ENCODE peak calls at places on chromosome 10, in eight cellular contexts. O is CD8-positive, alpha-beta T cell; P is MG63; S is stomach; F is tibial artery; N is endothelial cell of umbilical vein; M is psoas muscle; J is aorta. A is an unnamed sample. For H3K27me3, the result is how much of the 10 kb centered on the place peaks cover.

GRCh38 chr10:27628631-27629030 is 117.0 kb downstream of the MKX start:
- DNase-seq in O (no peak), P (no peak), S (no peak), F (no peak), N (no peak), M (no peak), J (no peak), A (no peak)

GRCh38 chr10:114402871-114403544 is 1.3 kb downstream of the AFAP1L2 start:
- DNase-seq in O (no peak), P (no peak), S (no peak), F (no peak), N (no peak), M (no peak), J (no peak), A (no peak)

GRCh38 chr10:91590904-91591791 is 41.7 kb downstream of the PPP1R3C start:
- DNase-seq in O (no peak), P (peak), S (peak), F (no peak), N (peak), M (peak), J (no peak), A (peak)

GRCh38 chr10:26790596-26790995 is 70.2 kb downstream of the ABI1 start:
- DNase-seq in O (no peak), P (peak), S (no peak), F (no peak), N (no peak), M (no peak), J (no peak), A (no peak)

GRCh38 chr10:74177140-74177677 is 26.2 kb downstream of the ADK start:
- DNase-seq in O (peak), P (peak), S (no peak), F (no peak), N (no peak), M (peak), J (peak), A (no peak)

GRCh38 chr10:132545659-132546367 is 8.2 kb downstream of the INPP5A start:
- DNase-seq in O (no peak), P (no peak), S (no peak), F (peak), N (no peak), M (peak), J (peak), A (no peak)

GRCh38 chr10:13788320-13788600 is 201.5 kb downstream of the PRPF18 start:
- DNase-seq in O (no peak), P (no peak), S (no peak), F (no peak), N (no peak), M (no peak), J (no peak), A (no peak)

GRCh38 chr10:23516530-23516929 is 77.7 kb downstream of the OTUD1 start:
- DNase-seq in O (no peak), P (no peak), S (no peak), F (no peak), N (no peak), M (no peak), J (no peak), A (no peak)

GRCh38 chr10:43076876-43077420 is at the start of gene RET:
- DNase-seq in O (no peak), P (peak), S (peak), F (no peak), N (no peak), M (peak), J (no peak), A (no peak)

GRCh38 chr10:64344211-64344610 is 823.0 kb downstream of the REEP3 start:
- DNase-seq in O (no peak), P (no peak), S (no peak), F (no peak), N (no peak), M (no peak), J (no peak), A (no peak)

GRCh38 chr10:29377333-29377961 is 88.6 kb downstream of the LYZL1 start:
- DNase-seq in O (no peak), P (no peak), S (no peak), F (no peak), N (peak), M (no peak), J (no peak), A (no peak)

GRCh38 chr10:128563904-128564303 is 437.7 kb upstream of the MKI67 start:
- DNase-seq in O (no peak), P (no peak), S (no peak), F (no peak), N (no peak), M (no peak), J (no peak), A (no peak)

GRCh38 chr10:103192089-103192450 is 1.0 kb downstream of the NT5C2 start:
- DNase-seq in O (no peak), P (no peak), S (no peak), F (no peak), N (no peak), M (no peak), J (no peak), A (no peak)

GRCh38 chr10:129853236-129853946 is 110.7 kb downstream of the EBF3 start:
- DNase-seq in O (no peak), P (no peak), S (no peak), F (no peak), N (no peak), M (no peak), J (no peak), A (no peak)

GRCh38 chr10:21099291-21099800 is 202.2 kb upstream of the NEBL start:
- DNase-seq in O (no peak), P (no peak), S (no peak), F (no peak), N (no peak), M (no peak), J (no peak), A (no peak)

GRCh38 chr10:94005050-94005449 is 11.3 kb downstream of the PLCE1 start:
- DNase-seq in O (no peak), P (no peak), S (no peak), F (no peak), N (no peak), M (no peak), J (no peak), A (no peak)

GRCh38 chr10:14698487-14699170 is 76.1 kb downstream of the FAM107B start:
- DNase-seq in O (no peak), P (peak), S (no peak), F (no peak), N (no peak), M (no peak), J (no peak), A (peak)

GRCh38 chr10:89926736-89927135 is 225.3 kb downstream of the KIF20B start:
- DNase-seq in O (no peak), P (peak), S (no peak), F (no peak), N (no peak), M (no peak), J (no peak), A (no peak)

GRCh38 chr10:26556756-26557640 is 118.9 kb downstream of the APBB1IP start:
- DNase-seq in O (peak), P (no peak), S (no peak), F (no peak), N (peak), M (no peak), J (no peak), A (no peak)

GRCh38 chr10:111986079-111986478 is 197.5 kb downstream of the GPAM start:
- DNase-seq in O (no peak), P (no peak), S (no peak), F (no peak), N (no peak), M (no peak), J (no peak), A (no peak)

GRCh38 chr10:7251696-7252465 is 159.0 kb downstream of the SFMBT2 start:
- DNase-seq in O (no peak), P (no peak), S (no peak), F (no peak), N (no peak), M (no peak), J (no peak), A (no peak)

GRCh38 chr10:129764011-129764900 is 199.8 kb downstream of the EBF3 start:
- DNase-seq in O (no peak), P (no peak), S (peak), F (peak), N (no peak), M (no peak), J (no peak), A (no peak)

GRCh38 chr10:123134915-123135414 is 805 bp upstream of the HMX3 start:
- DNase-seq in O (no peak), P (no peak), S (no peak), F (no peak), N (no peak), M (no peak), J (no peak), A (no peak)

GRCh38 chr10:88129013-88129412 is 265.6 kb downstream of the PTEN start:
- DNase-seq in O (no peak), P (no peak), S (no peak), F (no peak), N (no peak), M (no peak), J (no peak), A (no peak)

GRCh38 chr10:122279725-122280141 is 8.6 kb downstream of the BTBD16 start:
- DNase-seq in O (no peak), P (peak), S (peak), F (no peak), N (peak), M (peak), J (no peak), A (no peak)

GRCh38 chr10:111475720-111476119 is 398.9 kb downstream of the ADRA2A start:
- DNase-seq in O (no peak), P (no peak), S (no peak), F (no peak), N (no peak), M (no peak), J (no peak), A (peak)

GRCh38 chr10:116756277-116756676 is 13.9 kb upstream of the HSPA12A start:
- DNase-seq in O (no peak), P (peak), S (no peak), F (peak), N (no peak), M (no peak), J (peak), A (no peak)

GRCh38 chr10:124211921-124212320 is 118.5 kb upstream of the CHST15 start:
- DNase-seq in O (no peak), P (peak), S (no peak), F (no peak), N (no peak), M (no peak), J (no peak), A (no peak)

GRCh38 chr10:42111661-42112330 is 526.6 kb downstream of the ZNF33B start:
- DNase-seq in O (no peak), P (no peak), S (no peak), F (no peak), N (no peak), M (no peak), J (no peak), A (no peak)

GRCh38 chr10:52740913-52741675 is 31.5 kb downstream of the MBL2 start:
- DNase-seq in O (no peak), P (peak), S (peak), F (peak), N (peak), M (no peak), J (no peak), A (no peak)

GRCh38 chr10:77511498-77512218 is 126.0 kb downstream of the KCNMA1 start:
- DNase-seq in O (no peak), P (no peak), S (no peak), F (no peak), N (no peak), M (no peak), J (no peak), A (no peak)
- H3K4me3 ChIP-seq in O (no peak), P (no peak), S (no peak), F (no peak), N (no peak), M (no peak), J (no peak), A (no peak)

GRCh38 chr10:69661414-69662172 is 31.5 kb downstream of the FAM241B start:
- DNase-seq in O (no peak), P (no peak), S (no peak), F (no peak), N (no peak), M (peak), J (no peak), A (no peak)

GRCh38 chr10:69662173-69662685 is 32.2 kb downstream of the FAM241B start:
- DNase-seq in O (no peak), P (no peak), S (peak), F (no peak), N (no peak), M (peak), J (no peak), A (no peak)

GRCh38 chr10:69663548-69663947 is 33.5 kb downstream of the FAM241B start:
- DNase-seq in O (no peak), P (no peak), S (no peak), F (no peak), N (no peak), M (no peak), J (no peak), A (no peak)

GRCh38 chr10:69660296-69660695 is 30.2 kb downstream of the FAM241B start:
- DNase-seq in O (no peak), P (no peak), S (no peak), F (no peak), N (no peak), M (peak), J (no peak), A (no peak)

DNA sequence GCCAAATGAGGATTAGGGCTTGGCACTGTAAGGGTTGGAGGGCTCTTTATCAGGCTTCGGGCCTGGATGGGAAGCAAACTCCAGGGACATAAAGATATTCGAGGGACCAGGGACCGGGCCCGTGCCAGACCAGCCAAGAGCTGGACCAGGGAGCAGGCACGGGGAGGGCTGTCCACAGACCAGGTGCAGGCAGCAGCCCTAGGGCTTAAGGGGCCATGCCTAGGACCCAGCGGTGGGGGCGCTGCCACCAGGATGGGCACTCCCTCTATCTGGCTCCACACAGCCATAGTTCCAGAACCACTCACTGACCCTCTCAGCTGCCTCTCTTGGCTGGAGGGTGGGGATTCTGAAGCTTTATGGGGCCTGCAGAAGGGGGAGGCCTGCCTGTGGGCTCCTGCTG is 32.9 kb downstream of the FAM241B start:
- DNase-seq in O (no peak), P (no peak), S (no peak), F (no peak), N (no peak), M (no peak), J (no peak), A (no peak)
- H3K27me3 ChIP-seq in O (under half), P (under half), S (half or more), F (under half), N (under half), M (under half), J (under half), A (under half)

GRCh38 chr10:69179089-69179742 is 818 bp upstream of the SUPV3L1 start:
- DNase-seq in O (peak), P (no peak), S (no peak), F (peak), N (no peak), M (no peak), J (no peak), A (no peak)

GRCh38 chr10:69182005-69182404 is 2.0 kb downstream of the SUPV3L1 start:
- DNase-seq in O (no peak), P (no peak), S (no peak), F (no peak), N (no peak), M (no peak), J (no peak), A (no peak)

GRCh38 chr10:69179743-69180524 is at the start of gene SUPV3L1:
- DNase-seq in O (peak), P (peak), S (peak), F (peak), N (peak), M (peak), J (peak), A (peak)

GRCh38 chr10:69180525-69181204 is 631 bp downstream of the SUPV3L1 start:
- DNase-seq in O (no peak), P (peak), S (no peak), F (peak), N (no peak), M (no peak), J (peak), A (no peak)

DNA sequence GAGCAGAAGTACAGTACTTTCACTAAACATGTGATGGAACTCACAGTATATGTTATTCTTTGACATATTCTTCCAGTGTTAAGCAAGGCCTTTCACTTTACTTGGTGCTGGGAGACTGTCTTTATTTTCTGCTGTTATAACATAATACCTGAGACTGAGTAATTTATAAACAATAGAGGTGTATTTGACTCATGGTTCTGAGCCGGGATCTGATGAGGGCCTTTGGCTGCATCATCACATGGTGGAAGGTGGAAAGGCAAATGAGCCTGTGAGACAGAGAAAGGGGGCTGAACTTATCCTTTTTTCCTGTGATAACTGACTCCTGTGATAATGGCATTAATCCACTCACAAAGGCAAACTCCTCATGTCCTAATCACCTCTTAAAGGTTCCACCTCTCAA is 1.4 kb downstream of the SUPV3L1 start:
- DNase-seq in O (no peak), P (no peak), S (no peak), F (no peak), N (no peak), M (no peak), J (no peak), A (no peak)
- H3K4me3 ChIP-seq in O (peak), P (peak), S (peak), F (peak), N (no peak), M (peak), J (no peak), A (peak)

DNA sequence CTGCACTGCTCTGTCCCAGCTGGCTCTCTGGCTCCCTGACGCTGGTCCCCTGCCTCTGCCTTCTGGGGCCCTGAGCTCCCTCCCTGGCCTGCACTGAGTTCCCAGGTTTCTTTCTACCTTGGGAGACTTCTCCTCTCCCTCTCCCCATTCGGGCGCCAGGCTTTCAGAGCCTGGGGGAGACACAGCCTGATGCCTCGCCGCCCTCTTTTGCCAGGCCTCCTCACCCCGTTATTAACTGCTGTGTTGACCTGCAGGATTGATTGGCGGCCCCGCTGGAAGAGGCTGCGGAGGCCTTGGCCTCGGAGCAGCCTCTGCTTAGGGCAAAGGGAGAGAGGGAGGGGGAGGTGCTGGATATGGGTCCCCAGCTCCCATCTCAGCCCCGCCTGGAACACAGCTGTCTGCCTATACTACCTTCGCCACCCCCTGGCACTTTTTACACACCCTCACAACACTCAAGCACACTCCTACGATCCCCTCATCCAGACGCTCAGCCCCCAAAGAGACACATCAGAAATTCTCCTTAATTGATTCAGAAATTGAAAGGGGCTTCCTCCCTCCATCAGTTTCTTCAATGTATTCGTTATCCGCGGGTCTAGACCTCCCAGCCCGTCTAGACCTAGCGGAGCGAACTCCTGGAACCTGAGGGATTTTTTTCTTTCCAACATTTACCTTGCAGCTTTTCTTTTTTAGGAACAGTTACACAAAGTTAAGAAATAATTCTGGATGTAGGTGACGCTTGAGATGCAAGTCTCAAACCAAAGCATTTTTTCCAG is 7.1 kb upstream of the PAX2 start:
- DNase-seq in O (no peak), P (no peak), S (no peak), F (no peak), N (no peak), M (no peak), J (no peak), A (no peak)
- H3K27me3 ChIP-seq in O (half or more), P (under half), S (half or more), F (half or more), N (half or more), M (half or more), J (under half), A (half or more)

DNA sequence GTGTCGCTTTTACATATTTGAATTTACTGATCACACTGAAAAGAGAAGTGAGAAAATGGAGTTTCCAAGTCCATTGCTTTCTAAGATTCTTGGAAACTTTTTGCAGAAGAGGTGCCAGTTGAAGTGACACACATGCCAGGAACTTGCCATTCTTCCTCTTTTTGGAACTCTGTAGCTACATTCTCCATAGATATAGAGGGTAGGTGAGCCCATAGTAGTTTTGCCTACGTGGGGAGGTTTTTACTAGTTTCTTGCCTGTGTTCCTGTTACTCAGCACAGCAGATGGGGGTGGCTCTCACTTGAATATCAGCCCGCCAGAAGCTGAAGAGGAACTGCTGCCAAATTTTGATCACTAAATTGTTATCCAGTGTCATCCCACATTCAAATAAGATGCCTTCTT is 286.7 kb upstream of the NRP1 start:
- DNase-seq in O (no peak), P (no peak), S (no peak), F (no peak), N (no peak), M (no peak), J (no peak), A (no peak)
- H3K4me3 ChIP-seq in O (no peak), P (no peak), S (no peak), F (no peak), N (no peak), M (no peak), J (no peak), A (no peak)

A was measured in BJ.